ENCODE peak calls at places on chromosomes 5 and 9, in six cellular contexts. One of them, this sample, is unnamed. For H3K36me3 and H3K4me1, the result is how much of the 10 kb centered on the place peaks cover.

GRCh38 chr5:112467467-112467866 is 48.4 kb upstream of the EPB41L4A start:
- DNase-seq in right atrium auricular region: no peak
- DNase-seq in SK-N-SH: no peak
- DNase-seq in MM.1S: no peak
- DNase-seq in upper lobe of right lung: no peak
- DNase-seq in aorta: no peak
- DNase-seq in this sample: no peak

GRCh38 chr9:136052433-136052880 is 42.6 kb downstream of the NACC2 start:
- DNase-seq in right atrium auricular region: no peak
- DNase-seq in aorta: peak
- DNase-seq in SK-N-SH: no peak
- DNase-seq in upper lobe of right lung: peak
- DNase-seq in MM.1S: no peak
- DNase-seq in this sample: no peak

GRCh38 chr5:95773325-95774059 is 42.4 kb downstream of the RHOBTB3 start:
- DNase-seq in aorta: no peak
- DNase-seq in right atrium auricular region: no peak
- DNase-seq in SK-N-SH: no peak
- DNase-seq in upper lobe of right lung: no peak
- DNase-seq in MM.1S: no peak
- DNase-seq in this sample: no peak

GRCh38 chr9:127415158-127415557 is 9.0 kb upstream of the ZNF79 start:
- DNase-seq in MM.1S: no peak
- DNase-seq in SK-N-SH: no peak
- DNase-seq in aorta: no peak
- DNase-seq in right atrium auricular region: no peak
- DNase-seq in upper lobe of right lung: no peak
- DNase-seq in this sample: no peak

GRCh38 chr9:84808416-84808815 is 138.9 kb downstream of the NTRK2 start:
- DNase-seq in MM.1S: no peak
- DNase-seq in SK-N-SH: no peak
- DNase-seq in aorta: no peak
- DNase-seq in upper lobe of right lung: no peak
- DNase-seq in right atrium auricular region: no peak
- DNase-seq in this sample: no peak

GRCh38 chr9:81363916-81364480 is 325.3 kb downstream of the TLE1 start:
- DNase-seq in upper lobe of right lung: no peak
- DNase-seq in MM.1S: no peak
- DNase-seq in right atrium auricular region: no peak
- DNase-seq in aorta: no peak
- DNase-seq in SK-N-SH: no peak
- DNase-seq in this sample: no peak

GRCh38 chr5:37806016-37806415 is 33.8 kb downstream of the GDNF start:
- DNase-seq in SK-N-SH: no peak
- DNase-seq in upper lobe of right lung: no peak
- DNase-seq in MM.1S: no peak
- DNase-seq in right atrium auricular region: no peak
- DNase-seq in aorta: no peak
- DNase-seq in this sample: no peak

GRCh38 chr9:35516481-35516880 is 26.6 kb downstream of the RUSC2 start:
- DNase-seq in right atrium auricular region: no peak
- DNase-seq in SK-N-SH: no peak
- DNase-seq in aorta: no peak
- DNase-seq in upper lobe of right lung: no peak
- DNase-seq in MM.1S: no peak
- DNase-seq in this sample: no peak

GRCh38 chr5:6570530-6570929 is 62.3 kb downstream of the NSUN2 start:
- DNase-seq in right atrium auricular region: peak
- DNase-seq in SK-N-SH: no peak
- DNase-seq in MM.1S: no peak
- DNase-seq in aorta: no peak
- DNase-seq in upper lobe of right lung: no peak
- DNase-seq in this sample: no peak

GRCh38 chr5:179805529-179806249 is 977 bp downstream of the MGAT4B start:
- DNase-seq in aorta: peak
- DNase-seq in SK-N-SH: peak
- DNase-seq in upper lobe of right lung: peak
- DNase-seq in right atrium auricular region: no peak
- DNase-seq in MM.1S: peak
- DNase-seq in this sample: peak

GRCh38 chr5:159774476-159775031 is 141.7 kb upstream of the ADRA1B start:
- DNase-seq in MM.1S: no peak
- DNase-seq in upper lobe of right lung: no peak
- DNase-seq in right atrium auricular region: no peak
- DNase-seq in SK-N-SH: no peak
- DNase-seq in aorta: no peak
- DNase-seq in this sample: no peak

GRCh38 chr5:89437450-89438435 is 554.8 kb upstream of the MEF2C start:
- DNase-seq in SK-N-SH: no peak
- DNase-seq in right atrium auricular region: no peak
- DNase-seq in aorta: no peak
- DNase-seq in upper lobe of right lung: no peak
- DNase-seq in MM.1S: no peak
- DNase-seq in this sample: no peak

GRCh38 chr5:106493910-106494309 is 1176.8 kb downstream of the EFNA5 start:
- DNase-seq in aorta: no peak
- DNase-seq in upper lobe of right lung: no peak
- DNase-seq in SK-N-SH: no peak
- DNase-seq in right atrium auricular region: no peak
- DNase-seq in MM.1S: no peak
- DNase-seq in this sample: no peak

GRCh38 chr9:121133104-121133816 is 58.5 kb downstream of the CNTRL start:
- DNase-seq in right atrium auricular region: no peak
- DNase-seq in upper lobe of right lung: peak
- DNase-seq in aorta: peak
- DNase-seq in SK-N-SH: no peak
- DNase-seq in MM.1S: no peak
- DNase-seq in this sample: peak

GRCh38 chr9:134966270-134966669 is 48.6 kb upstream of the FCN1 start:
- DNase-seq in upper lobe of right lung: peak
- DNase-seq in SK-N-SH: no peak
- DNase-seq in MM.1S: no peak
- DNase-seq in aorta: peak
- DNase-seq in right atrium auricular region: no peak
- DNase-seq in this sample: no peak
- H3K36me3 ChIP-seq in upper lobe of right lung: under half
- H3K36me3 ChIP-seq in SK-N-SH: under half
- H3K36me3 ChIP-seq in MM.1S: under half
- H3K36me3 ChIP-seq in aorta: under half
- H3K36me3 ChIP-seq in right atrium auricular region: under half
- H3K36me3 ChIP-seq in this sample: under half

GRCh38 chr9:137545123-137545522 is 5.1 kb downstream of the PNPLA7 start:
- DNase-seq in right atrium auricular region: peak
- DNase-seq in upper lobe of right lung: no peak
- DNase-seq in MM.1S: no peak
- DNase-seq in SK-N-SH: no peak
- DNase-seq in aorta: peak
- DNase-seq in this sample: no peak
- H3K27ac ChIP-seq in right atrium auricular region: no peak
- H3K27ac ChIP-seq in upper lobe of right lung: no peak
- H3K27ac ChIP-seq in MM.1S: no peak
- H3K27ac ChIP-seq in SK-N-SH: no peak
- H3K27ac ChIP-seq in aorta: no peak
- H3K27ac ChIP-seq in this sample: no peak

GRCh38 chr5:153572393-153572930 is 82.0 kb downstream of the GRIA1 start:
- DNase-seq in right atrium auricular region: no peak
- DNase-seq in SK-N-SH: no peak
- DNase-seq in MM.1S: no peak
- DNase-seq in upper lobe of right lung: no peak
- DNase-seq in aorta: no peak
- DNase-seq in this sample: no peak
- H3K4me1 ChIP-seq in right atrium auricular region: under half
- H3K4me1 ChIP-seq in SK-N-SH: under half
- H3K4me1 ChIP-seq in MM.1S: under half
- H3K4me1 ChIP-seq in upper lobe of right lung: under half
- H3K4me1 ChIP-seq in aorta: under half
- H3K4me1 ChIP-seq in this sample: under half

DNA sequence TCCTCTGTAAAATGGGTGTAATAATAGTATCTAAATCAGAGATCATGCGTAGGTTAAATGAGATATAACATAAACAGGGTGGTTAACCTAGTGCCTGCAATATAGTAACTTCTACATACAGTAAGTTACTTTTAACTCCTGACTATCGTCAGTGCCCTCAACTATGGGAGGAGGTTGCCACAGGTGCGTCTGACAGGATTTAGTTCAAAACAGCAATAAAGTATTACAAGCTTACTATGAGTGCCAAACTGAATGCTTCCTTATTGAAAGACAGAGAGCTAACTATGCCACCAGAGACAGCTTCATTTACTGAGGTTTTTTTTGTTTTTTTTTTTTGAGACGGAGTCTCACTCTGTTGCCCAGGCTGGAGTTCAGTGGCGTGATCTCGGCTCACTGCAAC is 209.0 kb downstream of the ADAMTSL1 start:
- DNase-seq in MM.1S: no peak
- DNase-seq in upper lobe of right lung: no peak
- DNase-seq in aorta: no peak
- DNase-seq in SK-N-SH: no peak
- DNase-seq in right atrium auricular region: no peak
- DNase-seq in this sample: no peak
- H3K36me3 ChIP-seq in MM.1S: under half
- H3K36me3 ChIP-seq in upper lobe of right lung: under half
- H3K36me3 ChIP-seq in aorta: under half
- H3K36me3 ChIP-seq in SK-N-SH: under half
- H3K36me3 ChIP-seq in right atrium auricular region: under half
- H3K36me3 ChIP-seq in this sample: under half

GRCh38 chr9:133713960-133714495 is 24.1 kb downstream of the SARDH start:
- DNase-seq in MM.1S: no peak
- DNase-seq in SK-N-SH: no peak
- DNase-seq in aorta: peak
- DNase-seq in upper lobe of right lung: peak
- DNase-seq in right atrium auricular region: no peak
- DNase-seq in this sample: no peak

GRCh38 chr9:133711428-133712220 is 26.5 kb downstream of the SARDH start:
- DNase-seq in right atrium auricular region: peak
- DNase-seq in upper lobe of right lung: peak
- DNase-seq in aorta: peak
- DNase-seq in MM.1S: no peak
- DNase-seq in SK-N-SH: no peak
- DNase-seq in this sample: no peak

GRCh38 chr9:133710661-133711427 is 27.3 kb downstream of the SARDH start:
- DNase-seq in aorta: peak
- DNase-seq in right atrium auricular region: no peak
- DNase-seq in upper lobe of right lung: peak
- DNase-seq in SK-N-SH: no peak
- DNase-seq in MM.1S: no peak
- DNase-seq in this sample: no peak

GRCh38 chr9:133713211-133713959 is 24.8 kb downstream of the SARDH start:
- DNase-seq in aorta: peak
- DNase-seq in MM.1S: no peak
- DNase-seq in right atrium auricular region: no peak
- DNase-seq in upper lobe of right lung: peak
- DNase-seq in SK-N-SH: no peak
- DNase-seq in this sample: no peak

GRCh38 chr9:133712221-133713100 is 25.7 kb downstream of the SARDH start:
- DNase-seq in right atrium auricular region: no peak
- DNase-seq in aorta: peak
- DNase-seq in SK-N-SH: no peak
- DNase-seq in upper lobe of right lung: peak
- DNase-seq in MM.1S: no peak
- DNase-seq in this sample: no peak
- H3K27ac ChIP-seq in right atrium auricular region: no peak
- H3K27ac ChIP-seq in aorta: no peak
- H3K27ac ChIP-seq in SK-N-SH: peak
- H3K27ac ChIP-seq in upper lobe of right lung: peak
- H3K27ac ChIP-seq in MM.1S: no peak
- H3K27ac ChIP-seq in this sample: no peak

DNA sequence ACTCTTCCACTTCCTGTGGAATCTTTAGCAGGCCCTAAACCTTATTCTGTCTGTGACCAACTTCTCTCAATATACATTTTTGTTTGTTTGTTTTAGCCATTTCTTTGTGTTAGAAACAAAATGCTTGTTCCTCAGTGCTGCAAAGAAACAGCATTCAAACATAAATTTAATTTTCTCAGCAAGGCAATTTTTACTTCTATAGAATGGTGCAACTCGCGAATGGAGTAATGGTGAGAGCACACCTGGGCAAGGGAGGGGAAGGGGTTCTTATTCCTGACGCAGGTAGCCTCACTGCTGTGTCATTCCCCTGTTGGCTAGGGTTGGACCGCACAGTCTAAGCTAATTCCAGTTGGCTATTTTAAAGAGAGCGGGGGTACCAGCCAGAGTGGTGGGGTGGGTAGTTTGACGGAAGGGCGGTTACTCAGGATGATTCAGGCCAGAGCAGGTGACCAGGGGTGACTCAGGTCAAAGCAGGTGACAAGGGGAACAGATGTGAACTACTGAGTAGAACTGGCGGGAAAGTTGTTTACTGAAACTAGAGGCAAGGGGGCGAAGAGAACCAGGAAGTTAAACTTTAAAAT is 21.4 kb downstream of the ZNF169 start:
- DNase-seq in right atrium auricular region: no peak
- DNase-seq in aorta: no peak
- DNase-seq in SK-N-SH: no peak
- DNase-seq in upper lobe of right lung: no peak
- DNase-seq in MM.1S: no peak
- DNase-seq in this sample: no peak
- H3K4me1 ChIP-seq in right atrium auricular region: under half
- H3K4me1 ChIP-seq in aorta: under half
- H3K4me1 ChIP-seq in SK-N-SH: under half
- H3K4me1 ChIP-seq in upper lobe of right lung: under half
- H3K4me1 ChIP-seq in MM.1S: under half
- H3K4me1 ChIP-seq in this sample: under half

DNA sequence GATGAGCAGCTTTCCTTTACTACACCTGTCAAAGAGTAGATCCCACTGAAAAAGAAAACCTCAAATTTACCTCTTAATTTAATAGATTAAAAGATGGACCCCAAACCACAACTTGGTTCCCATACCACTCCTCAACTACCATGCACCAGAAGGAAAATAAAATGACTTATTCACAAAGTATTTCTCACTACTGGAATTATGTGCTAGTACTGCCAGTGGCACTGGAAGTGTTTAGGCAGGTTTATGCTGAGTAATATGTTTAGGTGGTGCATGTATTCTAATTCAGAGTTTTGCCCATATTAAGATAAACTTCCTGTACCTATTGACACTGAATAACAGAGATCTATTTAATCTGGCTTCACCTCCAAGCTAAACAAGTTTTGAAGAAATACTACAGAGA is 6.6 kb downstream of the PLK2 start:
- DNase-seq in right atrium auricular region: no peak
- DNase-seq in MM.1S: no peak
- DNase-seq in upper lobe of right lung: no peak
- DNase-seq in SK-N-SH: no peak
- DNase-seq in aorta: no peak
- DNase-seq in this sample: no peak
- H3K36me3 ChIP-seq in right atrium auricular region: half or more
- H3K36me3 ChIP-seq in MM.1S: under half
- H3K36me3 ChIP-seq in upper lobe of right lung: under half
- H3K36me3 ChIP-seq in SK-N-SH: half or more
- H3K36me3 ChIP-seq in aorta: under half
- H3K36me3 ChIP-seq in this sample: half or more

DNA sequence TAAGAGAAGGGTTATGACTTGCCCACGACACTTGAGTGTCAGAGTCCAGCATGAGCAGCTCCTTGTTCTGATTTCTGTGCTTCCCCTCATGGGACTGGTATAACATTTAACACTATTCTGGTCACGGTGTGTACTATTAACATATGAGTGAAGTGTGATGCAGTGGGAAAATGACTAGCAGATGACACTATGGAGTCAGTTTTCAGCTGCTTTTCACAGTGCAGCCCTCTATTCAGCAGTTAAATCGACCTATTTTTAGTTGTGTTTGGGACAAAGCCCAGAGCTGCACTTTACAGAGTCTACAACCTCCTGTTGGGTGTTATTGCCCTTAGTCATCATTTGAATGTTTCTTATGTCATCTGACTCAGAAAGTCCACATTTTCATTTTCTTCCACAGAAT is 59.1 kb downstream of the CHSY3 start:
- DNase-seq in upper lobe of right lung: no peak
- DNase-seq in SK-N-SH: no peak
- DNase-seq in right atrium auricular region: no peak
- DNase-seq in aorta: no peak
- DNase-seq in MM.1S: no peak
- DNase-seq in this sample: no peak
- H3K27ac ChIP-seq in upper lobe of right lung: no peak
- H3K27ac ChIP-seq in SK-N-SH: no peak
- H3K27ac ChIP-seq in right atrium auricular region: peak
- H3K27ac ChIP-seq in aorta: no peak
- H3K27ac ChIP-seq in MM.1S: no peak
- H3K27ac ChIP-seq in this sample: no peak